ENCODE peak calls at places on chromosomes 1 and 21, in five cellular contexts. Z, N, R, V and D are unnamed samples.

GRCh38 chr21:41768371-41769042 is 1.7 kb upstream of the RIPK4 start:
- DNase-seq in Z (peak), R (no peak), N (no peak), V (no peak), D (peak)

GRCh38 chr1:15849775-15850449 is 2.4 kb downstream of the SPEN start:
- DNase-seq in R (no peak), V (peak), Z (no peak), N (no peak), D (no peak)

GRCh38 chr1:156245451-156246232 is 2.2 kb downstream of the PAQR6 start:
- DNase-seq in N (no peak), Z (peak), V (no peak), R (no peak), D (no peak)

GRCh38 chr1:241976264-241976663 is 18.7 kb downstream of the BECN2 start:
- DNase-seq in Z (no peak), V (no peak), R (no peak), N (no peak), D (no peak)

GRCh38 chr1:234769284-234769998 is 159.5 kb upstream of the IRF2BP2 start:
- DNase-seq in V (no peak), R (no peak), N (peak), Z (no peak), D (no peak)

GRCh38 chr21:34042735-34043134 is 30.6 kb upstream of the MRPS6 start:
- DNase-seq in V (no peak), N (no peak), R (no peak), Z (no peak), D (no peak)

GRCh38 chr1:186055846-186056245 is 319.2 kb downstream of the TPR start:
- DNase-seq in N (no peak), Z (no peak), R (no peak), V (no peak), D (no peak)

GRCh38 chr1:43704838-43705237 is 2.5 kb upstream of the ST3GAL3 start:
- DNase-seq in R (no peak), V (no peak), N (no peak), Z (no peak), D (no peak)

GRCh38 chr1:40861227-40862003 is 748 bp downstream of the CITED4 start:
- DNase-seq in R (no peak), N (no peak), Z (peak), V (peak), D (no peak)

GRCh38 chr1:206496131-206496793 is 11.1 kb upstream of the RASSF5 start:
- DNase-seq in R (no peak), V (no peak), Z (no peak), N (no peak), D (no peak)

GRCh38 chr21:38140192-38140905 is 116.4 kb upstream of the KCNJ15 start:
- DNase-seq in R (no peak), V (peak), Z (peak), N (no peak), D (peak)

GRCh38 chr1:166089804-166090203 is 77.0 kb downstream of the FAM78B start:
- DNase-seq in V (no peak), N (no peak), R (no peak), Z (no peak), D (no peak)

GRCh38 chr1:27359822-27360158 is 7.0 kb downstream of the MAP3K6 start:
- DNase-seq in Z (no peak), N (no peak), R (no peak), V (no peak), D (no peak)

GRCh38 chr1:182301467-182302198 is 90.0 kb downstream of the GLUL start:
- DNase-seq in N (peak), Z (no peak), R (peak), V (no peak), D (peak)

GRCh38 chr1:2169200-2169836 is 25.3 kb downstream of the FAAP20 start:
- DNase-seq in V (no peak), Z (no peak), N (no peak), R (no peak), D (no peak)

DNA sequence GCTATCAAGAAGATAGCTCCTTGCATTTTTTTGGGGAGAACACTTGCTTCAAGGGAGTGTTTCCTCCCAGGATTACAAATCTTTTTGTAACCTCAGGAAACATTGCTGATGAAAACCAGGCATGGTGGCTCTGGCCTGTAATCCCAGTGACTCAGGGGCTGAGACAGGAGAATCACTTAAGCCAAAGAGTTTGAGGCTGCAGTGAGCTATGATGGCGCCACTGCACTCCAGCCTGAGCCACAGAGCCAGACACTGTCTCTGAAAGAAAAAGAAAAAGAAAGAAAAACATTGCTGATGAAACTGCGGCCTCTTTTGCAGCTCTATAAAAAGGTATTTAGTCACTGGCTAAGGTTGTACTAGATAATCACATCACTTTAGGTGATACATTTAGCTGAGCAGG is 7.3 kb downstream of the RNU1-2 start:
- DNase-seq in R (no peak), N (no peak), V (no peak), Z (no peak), D (no peak)
- H3K4me3 ChIP-seq in R (no peak), N (no peak), V (no peak), Z (no peak), D (no peak)

GRCh38 chr1:202263628-202264027 is 70.0 kb downstream of the LGR6 start:
- DNase-seq in Z (no peak), R (no peak), V (no peak), N (no peak), D (no peak)

GRCh38 chr1:202255343-202255742 is 61.7 kb downstream of the LGR6 start:
- DNase-seq in Z (peak), R (no peak), V (no peak), N (no peak), D (no peak)

GRCh38 chr1:202264300-202265075 is 70.9 kb downstream of the LGR6 start:
- DNase-seq in Z (no peak), N (no peak), V (peak), R (peak), D (no peak)

GRCh38 chr1:202254454-202255252 is 61.1 kb downstream of the LGR6 start:
- DNase-seq in N (no peak), V (no peak), R (no peak), Z (peak), D (no peak)

GRCh38 chr1:202259705-202260104 is 66.1 kb downstream of the LGR6 start:
- DNase-seq in R (no peak), Z (peak), N (no peak), V (no peak), D (no peak)
- H3K4me3 ChIP-seq in R (no peak), Z (no peak), N (no peak), V (no peak), D (no peak)

GRCh38 chr1:23118957-23119792 is 49.5 kb downstream of the LUZP1 start:
- DNase-seq in N (no peak), Z (no peak), V (no peak), R (no peak), D (no peak)
- H3K4me3 ChIP-seq in N (no peak), Z (peak), V (no peak), R (no peak), D (no peak)

DNA sequence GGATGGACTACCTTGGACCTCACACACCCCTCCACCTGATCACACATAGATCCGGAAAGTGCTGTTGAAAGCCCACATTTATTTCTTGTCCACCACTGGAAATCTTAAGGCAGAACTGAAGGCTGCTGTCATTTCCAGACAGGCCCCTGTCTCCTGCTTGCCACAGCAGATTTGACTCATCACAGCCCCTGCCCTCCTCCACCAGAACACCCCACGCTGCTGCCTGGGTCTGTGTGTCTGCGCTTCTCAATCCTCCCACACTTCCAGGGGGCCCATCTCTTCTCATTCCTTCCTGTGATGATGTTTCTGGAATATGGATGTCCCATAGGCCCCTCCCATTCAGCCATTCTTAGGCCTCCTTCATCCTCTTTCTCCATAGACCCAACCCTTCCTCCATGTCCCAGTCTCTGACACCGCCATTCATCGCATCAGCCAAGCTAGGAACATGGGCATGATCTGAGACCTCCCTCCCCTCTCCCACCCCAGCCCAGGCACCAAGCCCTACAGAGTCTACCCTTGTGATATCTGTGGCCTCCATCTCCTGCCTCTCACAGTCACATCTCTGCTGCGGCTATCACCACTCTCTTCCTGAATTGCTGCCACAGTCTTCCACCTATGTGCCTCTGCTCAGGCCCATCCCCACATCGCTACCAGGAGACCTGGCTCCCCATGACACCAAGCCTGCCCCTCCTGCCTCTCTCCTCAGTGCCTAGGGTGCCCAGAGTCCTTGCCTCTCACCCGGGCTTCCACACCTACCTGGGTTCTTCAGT is 82.5 kb upstream of the BCAR3 start:
- DNase-seq in V (no peak), Z (no peak), R (no peak), N (no peak), D (no peak)
- H3K4me3 ChIP-seq in V (no peak), Z (no peak), R (no peak), N (no peak), D (no peak)

DNA sequence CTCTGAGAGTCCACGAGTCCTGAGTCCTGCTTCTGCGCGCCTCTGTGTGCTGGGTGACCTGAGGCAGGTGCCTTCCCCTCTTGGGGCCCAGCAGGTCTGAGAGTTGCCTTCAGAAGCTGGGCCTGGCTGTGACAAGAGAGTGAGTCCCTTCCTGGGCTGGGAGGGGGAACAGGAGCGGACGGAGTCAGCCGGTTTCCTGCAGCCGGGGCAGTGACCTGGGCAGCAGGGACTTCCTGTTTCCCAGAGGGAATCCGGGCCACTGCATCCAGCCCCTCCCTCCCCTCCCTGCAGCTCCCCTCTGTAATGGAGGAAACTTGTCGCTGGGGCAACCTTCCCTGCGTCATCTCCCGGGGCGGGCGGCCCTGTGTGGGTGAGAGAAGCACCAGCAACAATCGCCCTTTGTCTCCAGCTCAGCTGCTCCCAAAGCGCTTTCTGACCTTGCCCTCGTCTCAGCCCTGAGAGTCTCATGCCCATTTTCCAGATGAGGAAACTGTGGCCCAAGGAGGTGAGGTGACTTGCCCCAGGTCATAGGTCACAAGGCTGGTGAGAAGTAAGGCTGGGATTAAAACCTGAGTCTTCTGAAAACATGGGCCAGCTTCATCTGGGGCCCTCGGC is 61.1 kb downstream of the SDC3 start:
- DNase-seq in V (peak), R (no peak), Z (peak), N (peak), D (no peak)
- H3K4me3 ChIP-seq in V (no peak), R (no peak), Z (no peak), N (no peak), D (no peak)